ENCODE peak calls at places on chromosomes 6 and 20, in four cellular contexts. A, R, U and Y are unnamed samples.

GRCh38 chr6:167847936-167848335 is 21.2 kb downstream of the AFDN start:
- DNase-seq in A (no peak), R (no peak), U (no peak), Y (no peak)

GRCh38 chr6:109349419-109349987 is 32.8 kb downstream of the CD164 start:
- DNase-seq in U (no peak), A (no peak), R (no peak), Y (peak; percentile 50)

GRCh38 chr20:33679758-33680485 is 5.7 kb upstream of the NECAB3 start:
- DNase-seq in R (no peak), U (no peak), A (no peak), Y (no peak)

GRCh38 chr20:5608448-5609161 is 141.6 kb upstream of the SHLD1 start:
- DNase-seq in U (no peak), R (no peak), A (peak; percentile 27), Y (peak; percentile 49)

GRCh38 chr20:52859156-52859887 is 112.8 kb upstream of the TSHZ2 start:
- DNase-seq in R (no peak), A (no peak), U (peak; percentile 38), Y (peak; percentile 54)

GRCh38 chr20:25237610-25238318 is 10.1 kb upstream of the PYGB start:
- DNase-seq in R (no peak), A (peak; percentile 90), U (no peak), Y (peak; percentile 100)

GRCh38 chr6:78831492-78831891 is 35.9 kb upstream of the IRAK1BP1 start:
- DNase-seq in A (no peak), U (no peak), R (no peak), Y (no peak)

GRCh38 chr20:50708845-50709555 is 17.7 kb upstream of the RIPOR3 start:
- DNase-seq in R (no peak), A (no peak), U (no peak), Y (no peak)

GRCh38 chr6:89058627-89059026 is 21.9 kb upstream of the PNRC1 start:
- DNase-seq in R (no peak), A (peak; percentile 32), U (no peak), Y (no peak)

GRCh38 chr20:8424010-8424409 is 291.9 kb downstream of the PLCB1 start:
- DNase-seq in U (no peak), R (no peak), A (no peak), Y (peak; percentile 70)

GRCh38 chr20:33653218-33653899 is 8.8 kb upstream of the C20orf144 start:
- DNase-seq in A (peak; percentile 65), R (peak; percentile 53), U (peak; percentile 85), Y (peak; percentile 69)

GRCh38 chr6:111761783-111762312 is 111.4 kb downstream of the FYN start:
- DNase-seq in U (no peak), R (no peak), A (no peak), Y (no peak)

GRCh38 chr6:109139109-109139508 is 43.8 kb downstream of the CEP57L1 start:
- DNase-seq in R (no peak), U (no peak), A (peak; percentile 76), Y (no peak)

GRCh38 chr6:33172307-33173227 is 19.7 kb downstream of the COL11A2 start:
- DNase-seq in U (peak; percentile 56), R (peak; percentile 29), A (no peak), Y (peak; percentile 50)

GRCh38 chr6:144036064-144036873 is 28.2 kb upstream of the PLAGL1 start:
- DNase-seq in U (peak; percentile 41), R (peak; percentile 9), A (peak; percentile 3), Y (peak; percentile 57)

GRCh38 chr6:79586548-79586947 is 44.6 kb upstream of the SH3BGRL2 start:
- DNase-seq in A (peak; percentile 55), U (peak; percentile 36), R (no peak), Y (peak; percentile 65)

GRCh38 chr6:137264308-137265075 is 45.3 kb upstream of the IFNGR1 start:
- DNase-seq in R (no peak), A (no peak), U (no peak), Y (no peak)

GRCh38 chr20:41391587-41392001 is 25.0 kb upstream of the EMILIN3 start:
- DNase-seq in U (no peak), A (peak; percentile 99), R (no peak), Y (no peak)

GRCh38 chr6:158488065-158488464 is 71.8 kb upstream of the TMEM181 start:
- DNase-seq in R (no peak), A (no peak), U (no peak), Y (peak; percentile 87)

GRCh38 chr6:1901556-1901955 is 291.8 kb downstream of the FOXC1 start:
- DNase-seq in U (no peak), A (peak; percentile 14), R (no peak), Y (peak; percentile 90)

GRCh38 chr6:73076211-73076610 is 149.1 kb downstream of the KHDC1L start:
- DNase-seq in U (no peak), A (no peak), R (no peak), Y (no peak)

GRCh38 chr20:62926229-62927127 is at the start of gene DIDO1:
- DNase-seq in R (peak; percentile 86), U (peak; percentile 84), A (peak; percentile 93), Y (peak; percentile 80)

GRCh38 chr20:60627751-60628565 is 624.1 kb upstream of the CDH4 start:
- DNase-seq in R (no peak), A (peak; percentile 67), U (no peak), Y (no peak)

GRCh38 chr6:29552512-29553051 is 7.0 kb downstream of the UBD start:
- DNase-seq in U (no peak), R (no peak), A (peak; percentile 52), Y (peak; percentile 77)

GRCh38 chr6:28326371-28326948 is 9.5 kb downstream of the ZSCAN31 start:
- DNase-seq in A (no peak), U (no peak), R (no peak), Y (no peak)

GRCh38 chr20:50678213-50678898 is 13.0 kb downstream of the RIPOR3 start:
- DNase-seq in U (no peak), R (no peak), A (peak; percentile 29), Y (no peak)

GRCh38 chr6:154298297-154298696 is 58.3 kb downstream of the IPCEF1 start:
- DNase-seq in U (no peak), A (no peak), R (no peak), Y (peak; percentile 27)

GRCh38 chr20:20953738-20954657 is 152.2 kb downstream of the LINC00237 start:
- DNase-seq in R (no peak), A (no peak), U (no peak), Y (no peak)

DNA sequence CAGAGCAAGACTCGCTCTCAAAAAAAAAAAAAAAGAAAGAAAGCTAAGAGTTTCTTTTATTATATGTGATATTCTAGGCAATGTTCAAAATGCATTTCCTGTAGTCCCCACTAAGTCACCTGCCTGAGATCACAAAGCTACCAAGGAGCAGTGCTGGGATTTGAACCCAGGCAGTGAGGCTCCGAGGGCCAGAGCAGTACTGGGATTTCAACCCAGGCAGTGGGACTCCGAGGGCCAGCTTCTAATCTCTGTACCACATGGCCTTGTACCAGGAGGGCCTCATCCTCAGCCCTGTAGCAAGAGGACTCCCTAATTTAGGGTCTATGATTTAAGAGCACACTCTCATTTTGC is 39.7 kb downstream of the ZMYND8 start:
- DNase-seq in U (no peak), A (no peak), R (no peak), Y (no peak)
- H2BK12ac ChIP-seq in U (peak overlapping the region; percentile 5), A (peak overlapping the region; percentile 95), R (no peak overlapping the region), Y (peak overlapping the region; percentile 96)

GRCh38 chr6:90403489-90404381 is 107.1 kb upstream of the BACH2 start:
- DNase-seq in A (peak; percentile 96), R (no peak), U (peak; percentile 53), Y (peak; percentile 56)
- H2BK12ac ChIP-seq in A (peak overlapping the region; percentile 16), R (no peak overlapping the region), U (no peak overlapping the region), Y (no peak overlapping the region)

GRCh38 chr6:43286456-43286994 is 11.5 kb upstream of the SLC22A7 start:
- DNase-seq in U (no peak), R (no peak), A (no peak), Y (no peak)

GRCh38 chr6:43284986-43285385 is 13.1 kb upstream of the SLC22A7 start:
- DNase-seq in U (no peak), A (no peak), R (no peak), Y (no peak)

GRCh38 chr6:43283905-43284304 is 14.2 kb upstream of the SLC22A7 start:
- DNase-seq in R (no peak), A (peak; percentile 28), U (no peak), Y (no peak)

GRCh38 chr6:43285832-43286231 is 12.2 kb upstream of the SLC22A7 start:
- DNase-seq in A (no peak), U (no peak), R (no peak), Y (no peak)

GRCh38 chr6:43285415-43285814 is 12.6 kb upstream of the SLC22A7 start:
- DNase-seq in A (no peak), R (no peak), U (no peak), Y (no peak)
- H2BK12ac ChIP-seq in A (no peak overlapping the region), R (no peak overlapping the region), U (no peak overlapping the region), Y (no peak overlapping the region)

GRCh38 chr6:31118178-31118577 is 2.1 kb downstream of the CDSN start:
- DNase-seq in A (no peak), R (no peak), U (no peak), Y (no peak)
- H2BK12ac ChIP-seq in A (no peak overlapping the region), R (no peak overlapping the region), U (no peak overlapping the region), Y (no peak overlapping the region)

DNA sequence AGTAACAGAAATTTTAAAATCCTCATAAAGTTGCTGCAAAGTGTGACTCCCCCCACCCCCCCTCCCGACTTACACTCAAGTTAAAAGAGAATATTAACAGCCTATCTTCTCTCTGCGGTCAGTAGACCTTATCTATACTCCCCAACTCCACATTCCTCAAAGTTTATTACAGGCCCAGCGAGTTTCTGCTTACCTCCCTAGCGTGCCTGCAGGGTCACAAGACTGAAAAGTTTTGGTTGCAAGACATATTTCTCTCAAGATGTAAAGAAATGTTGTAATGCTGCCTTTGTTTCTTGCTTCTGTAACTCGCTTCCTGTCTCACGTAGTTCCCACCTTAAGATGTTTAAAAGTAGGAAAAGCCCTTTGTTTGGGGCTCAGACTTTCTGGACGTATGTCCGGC is 699.6 kb downstream of the PHF3 start:
- DNase-seq in U (no peak), R (no peak), A (peak; percentile 50), Y (no peak)
- H2BK12ac ChIP-seq in U (no peak overlapping the region), R (no peak overlapping the region), A (no peak overlapping the region), Y (no peak overlapping the region)

DNA sequence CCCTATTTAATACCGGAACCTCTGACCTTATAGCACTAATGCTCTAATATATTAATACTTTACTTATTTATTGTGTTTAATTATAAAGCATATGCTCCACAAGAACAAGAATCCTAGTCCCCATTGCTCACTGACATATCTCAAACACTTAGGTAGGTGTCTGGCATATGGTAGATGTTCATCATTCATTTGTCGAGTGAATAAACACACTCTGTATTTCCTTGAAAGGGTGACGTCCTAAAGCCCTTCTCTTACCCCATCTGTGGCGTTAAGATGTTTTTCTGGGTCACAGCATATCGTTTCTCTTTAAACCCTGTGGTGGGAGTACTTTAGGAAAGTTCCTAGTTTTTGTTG is 45.3 kb downstream of the NCOA3 start:
- DNase-seq in A (peak; percentile 52), U (no peak), R (no peak), Y (no peak)
- H2BK12ac ChIP-seq in A (no peak overlapping the region), U (no peak overlapping the region), R (no peak overlapping the region), Y (no peak overlapping the region)